ENCODE peak calls at places on chromosomes 11 and 22, in eight cellular contexts. One of them, this sample, is unnamed.
A peak's percentile ranks its signal among the peaks of the same experiment; 100 is the strongest.

GRCh38 chr11:120013325-120014250 is 124.3 kb downstream of the TRIM29 start:
- DNase-seq in NCI-H1048: no peak
- DNase-seq in activated CD4-positive, CD25-positive, alpha-beta regulatory T cell: no peak
- DNase-seq in AG10803: peak; percentile 12
- DNase-seq in upper lobe of right lung: no peak
- DNase-seq in astrocyte of the cerebellum: no peak
- DNase-seq in foreskin melanocyte: no peak
- DNase-seq in EH: peak; percentile 7
- DNase-seq in this sample: peak; percentile 7

GRCh38 chr11:77771135-77771534 is 49.4 kb downstream of the RSF1 start:
- DNase-seq in NCI-H1048: no peak
- DNase-seq in activated CD4-positive, CD25-positive, alpha-beta regulatory T cell: no peak
- DNase-seq in AG10803: no peak
- DNase-seq in upper lobe of right lung: no peak
- DNase-seq in astrocyte of the cerebellum: no peak
- DNase-seq in foreskin melanocyte: no peak
- DNase-seq in EH: peak; percentile 43
- DNase-seq in this sample: no peak

GRCh38 chr11:78331711-78332110 is 85.9 kb downstream of the GAB2 start:
- DNase-seq in NCI-H1048: no peak
- DNase-seq in activated CD4-positive, CD25-positive, alpha-beta regulatory T cell: no peak
- DNase-seq in AG10803: no peak
- DNase-seq in upper lobe of right lung: no peak
- DNase-seq in astrocyte of the cerebellum: no peak
- DNase-seq in foreskin melanocyte: peak; percentile 89
- DNase-seq in EH: no peak
- DNase-seq in this sample: no peak

GRCh38 chr11:61682093-61682732 is 2.0 kb downstream of the DAGLA start:
- DNase-seq in NCI-H1048: no peak
- DNase-seq in activated CD4-positive, CD25-positive, alpha-beta regulatory T cell: no peak
- DNase-seq in AG10803: no peak
- DNase-seq in upper lobe of right lung: no peak
- DNase-seq in astrocyte of the cerebellum: no peak
- DNase-seq in foreskin melanocyte: no peak
- DNase-seq in EH: peak; percentile 45
- DNase-seq in this sample: no peak

GRCh38 chr11:762421-763072 is 14.7 kb downstream of the GATD1 start:
- DNase-seq in NCI-H1048: no peak
- DNase-seq in activated CD4-positive, CD25-positive, alpha-beta regulatory T cell: no peak
- DNase-seq in AG10803: peak; percentile 89
- DNase-seq in upper lobe of right lung: no peak
- DNase-seq in astrocyte of the cerebellum: no peak
- DNase-seq in foreskin melanocyte: no peak
- DNase-seq in EH: peak; percentile 90
- DNase-seq in this sample: no peak

GRCh38 chr11:61911701-61912529 is 5.5 kb downstream of the RAB3IL1 start:
- DNase-seq in NCI-H1048: no peak
- DNase-seq in activated CD4-positive, CD25-positive, alpha-beta regulatory T cell: no peak
- DNase-seq in AG10803: no peak
- DNase-seq in upper lobe of right lung: peak; percentile 46
- DNase-seq in astrocyte of the cerebellum: no peak
- DNase-seq in foreskin melanocyte: no peak
- DNase-seq in EH: no peak
- DNase-seq in this sample: no peak

GRCh38 chr11:108624196-108624925 is 30.8 kb upstream of the EXPH5 start:
- DNase-seq in NCI-H1048: no peak
- DNase-seq in activated CD4-positive, CD25-positive, alpha-beta regulatory T cell: no peak
- DNase-seq in AG10803: no peak
- DNase-seq in upper lobe of right lung: no peak
- DNase-seq in astrocyte of the cerebellum: no peak
- DNase-seq in foreskin melanocyte: no peak
- DNase-seq in EH: no peak
- DNase-seq in this sample: no peak

GRCh38 chr11:73227571-73228211 is 9.6 kb downstream of the P2RY2 start:
- DNase-seq in NCI-H1048: peak; percentile 9
- DNase-seq in activated CD4-positive, CD25-positive, alpha-beta regulatory T cell: no peak
- DNase-seq in AG10803: no peak
- DNase-seq in upper lobe of right lung: peak; percentile 89
- DNase-seq in astrocyte of the cerebellum: no peak
- DNase-seq in foreskin melanocyte: no peak
- DNase-seq in EH: no peak
- DNase-seq in this sample: no peak

GRCh38 chr11:34403431-34403830 is 35.3 kb upstream of the CAT start:
- DNase-seq in NCI-H1048: no peak
- DNase-seq in activated CD4-positive, CD25-positive, alpha-beta regulatory T cell: no peak
- DNase-seq in AG10803: no peak
- DNase-seq in upper lobe of right lung: no peak
- DNase-seq in astrocyte of the cerebellum: no peak
- DNase-seq in foreskin melanocyte: no peak
- DNase-seq in EH: no peak
- DNase-seq in this sample: no peak

GRCh38 chr11:72932132-72932570 is 117.9 kb downstream of the ATG16L2 start:
- DNase-seq in NCI-H1048: no peak
- DNase-seq in activated CD4-positive, CD25-positive, alpha-beta regulatory T cell: no peak
- DNase-seq in AG10803: peak; percentile 69
- DNase-seq in upper lobe of right lung: no peak
- DNase-seq in astrocyte of the cerebellum: peak; percentile 13
- DNase-seq in foreskin melanocyte: no peak
- DNase-seq in EH: peak; percentile 74
- DNase-seq in this sample: no peak

GRCh38 chr11:71499125-71499524 is 27.9 kb upstream of the KRTAP5-7 start:
- DNase-seq in NCI-H1048: no peak
- DNase-seq in activated CD4-positive, CD25-positive, alpha-beta regulatory T cell: no peak
- DNase-seq in AG10803: peak; percentile 26
- DNase-seq in upper lobe of right lung: no peak
- DNase-seq in astrocyte of the cerebellum: no peak
- DNase-seq in foreskin melanocyte: no peak
- DNase-seq in EH: no peak
- DNase-seq in this sample: no peak

GRCh38 chr11:77580712-77581337 is 8.9 kb upstream of the AQP11 start:
- DNase-seq in NCI-H1048: no peak
- DNase-seq in activated CD4-positive, CD25-positive, alpha-beta regulatory T cell: no peak
- DNase-seq in AG10803: no peak
- DNase-seq in upper lobe of right lung: no peak
- DNase-seq in astrocyte of the cerebellum: no peak
- DNase-seq in foreskin melanocyte: no peak
- DNase-seq in EH: peak; percentile 13
- DNase-seq in this sample: no peak

GRCh38 chr11:47955356-47955755 is 25.0 kb upstream of the PTPRJ start:
- DNase-seq in NCI-H1048: no peak
- DNase-seq in activated CD4-positive, CD25-positive, alpha-beta regulatory T cell: no peak
- DNase-seq in AG10803: no peak
- DNase-seq in upper lobe of right lung: no peak
- DNase-seq in astrocyte of the cerebellum: no peak
- DNase-seq in foreskin melanocyte: no peak
- DNase-seq in EH: no peak
- DNase-seq in this sample: no peak

GRCh38 chr11:71298016-71298550 is 45.7 kb upstream of the SHANK2 start:
- DNase-seq in NCI-H1048: no peak
- DNase-seq in activated CD4-positive, CD25-positive, alpha-beta regulatory T cell: no peak
- DNase-seq in AG10803: no peak
- DNase-seq in upper lobe of right lung: peak; percentile 47
- DNase-seq in astrocyte of the cerebellum: no peak
- DNase-seq in foreskin melanocyte: no peak
- DNase-seq in EH: no peak
- DNase-seq in this sample: no peak

GRCh38 chr11:66749091-66749490 is 20.1 kb upstream of the SPTBN2 start:
- DNase-seq in NCI-H1048: no peak
- DNase-seq in activated CD4-positive, CD25-positive, alpha-beta regulatory T cell: no peak
- DNase-seq in AG10803: no peak
- DNase-seq in upper lobe of right lung: no peak
- DNase-seq in astrocyte of the cerebellum: no peak
- DNase-seq in foreskin melanocyte: no peak
- DNase-seq in EH: no peak
- DNase-seq in this sample: no peak

GRCh38 chr22:23889620-23890019 is 4.6 kb upstream of the MIF start:
- DNase-seq in NCI-H1048: no peak
- DNase-seq in activated CD4-positive, CD25-positive, alpha-beta regulatory T cell: no peak
- DNase-seq in AG10803: no peak
- DNase-seq in upper lobe of right lung: no peak
- DNase-seq in astrocyte of the cerebellum: no peak
- DNase-seq in foreskin melanocyte: no peak
- DNase-seq in EH: no peak
- DNase-seq in this sample: no peak

GRCh38 chr11:84902445-84902844 is 724.7 kb downstream of the DLG2 start:
- DNase-seq in NCI-H1048: no peak
- DNase-seq in activated CD4-positive, CD25-positive, alpha-beta regulatory T cell: no peak
- DNase-seq in AG10803: no peak
- DNase-seq in upper lobe of right lung: no peak
- DNase-seq in astrocyte of the cerebellum: no peak
- DNase-seq in foreskin melanocyte: no peak
- DNase-seq in EH: no peak
- DNase-seq in this sample: no peak

GRCh38 chr11:120102050-120102861 is 35.7 kb downstream of the TRIM29 start:
- DNase-seq in NCI-H1048: no peak
- DNase-seq in activated CD4-positive, CD25-positive, alpha-beta regulatory T cell: no peak
- DNase-seq in AG10803: no peak
- DNase-seq in upper lobe of right lung: no peak
- DNase-seq in astrocyte of the cerebellum: no peak
- DNase-seq in foreskin melanocyte: no peak
- DNase-seq in EH: no peak
- DNase-seq in this sample: no peak

GRCh38 chr11:61000426-61000825 is 28.9 kb downstream of the CD6 start:
- DNase-seq in NCI-H1048: no peak
- DNase-seq in activated CD4-positive, CD25-positive, alpha-beta regulatory T cell: no peak
- DNase-seq in AG10803: no peak
- DNase-seq in upper lobe of right lung: no peak
- DNase-seq in astrocyte of the cerebellum: no peak
- DNase-seq in foreskin melanocyte: no peak
- DNase-seq in EH: no peak
- DNase-seq in this sample: no peak

GRCh38 chr11:62077136-62077535 is 46.7 kb upstream of the INCENP start:
- DNase-seq in NCI-H1048: no peak
- DNase-seq in activated CD4-positive, CD25-positive, alpha-beta regulatory T cell: no peak
- DNase-seq in AG10803: peak; percentile 45
- DNase-seq in upper lobe of right lung: no peak
- DNase-seq in astrocyte of the cerebellum: no peak
- DNase-seq in foreskin melanocyte: no peak
- DNase-seq in EH: peak; percentile 67
- DNase-seq in this sample: no peak

GRCh38 chr11:117861151-117862018 is 15.1 kb downstream of the FXYD6 start:
- DNase-seq in NCI-H1048: no peak
- DNase-seq in activated CD4-positive, CD25-positive, alpha-beta regulatory T cell: no peak
- DNase-seq in AG10803: no peak
- DNase-seq in upper lobe of right lung: no peak
- DNase-seq in astrocyte of the cerebellum: no peak
- DNase-seq in foreskin melanocyte: no peak
- DNase-seq in EH: peak; percentile 8
- DNase-seq in this sample: peak; percentile 8

GRCh38 chr11:2472428-2473186 is 27.8 kb downstream of the KCNQ1 start:
- DNase-seq in NCI-H1048: no peak
- DNase-seq in activated CD4-positive, CD25-positive, alpha-beta regulatory T cell: no peak
- DNase-seq in AG10803: no peak
- DNase-seq in upper lobe of right lung: peak; percentile 40
- DNase-seq in astrocyte of the cerebellum: no peak
- DNase-seq in foreskin melanocyte: no peak
- DNase-seq in EH: no peak
- DNase-seq in this sample: no peak

GRCh38 chr11:1823376-1824220 is 11.2 kb upstream of the SYT8 start:
- DNase-seq in NCI-H1048: no peak
- DNase-seq in activated CD4-positive, CD25-positive, alpha-beta regulatory T cell: no peak
- DNase-seq in AG10803: no peak
- DNase-seq in upper lobe of right lung: no peak
- DNase-seq in astrocyte of the cerebellum: no peak
- DNase-seq in foreskin melanocyte: no peak
- DNase-seq in EH: no peak
- DNase-seq in this sample: no peak

GRCh38 chr22:49657275-49657973 is 170.2 kb downstream of the BRD1 start:
- DNase-seq in NCI-H1048: peak; percentile 55
- DNase-seq in activated CD4-positive, CD25-positive, alpha-beta regulatory T cell: peak; percentile 39
- DNase-seq in AG10803: no peak
- DNase-seq in upper lobe of right lung: peak; percentile 77
- DNase-seq in astrocyte of the cerebellum: no peak
- DNase-seq in foreskin melanocyte: no peak
- DNase-seq in EH: no peak
- DNase-seq in this sample: peak; percentile 80